ENCODE peak calls at places on chromosomes 5 and 9, in ten cellular contexts. F is fibroblast of pulmonary artery; B is MCF 10A; Y is colonic mucosa; D is B cell; Q is endothelial cell; O is mucosa of descending colon; U is CD4-positive, alpha-beta T cell; P is pancreas; L is neural crest cell. X is an unnamed sample.

GRCh38 chr9:100082786-100083185 is 16.0 kb downstream of the ERP44 start:
- DNase-seq in F (peak), B (peak), Y (no peak), D (no peak), Q (no peak), O (no peak), U (no peak), P (no peak), L (no peak), X (no peak)

GRCh38 chr5:171342362-171343111 is 33.5 kb downstream of the TLX3 start:
- DNase-seq in F (peak), B (peak), Y (peak), D (peak), Q (peak), O (peak), U (no peak), P (peak), L (peak), X (no peak)

GRCh38 chr5:166651234-166651633 is 1640.2 kb upstream of the WWC1 start:
- DNase-seq in F (no peak), B (no peak), Y (no peak), D (no peak), Q (no peak), O (no peak), U (no peak), P (no peak), L (no peak), X (no peak)

GRCh38 chr5:95942968-95943367 is 18.7 kb downstream of the ELL2 start:
- DNase-seq in F (no peak), B (no peak), Y (no peak), D (no peak), Q (no peak), O (no peak), U (no peak), P (no peak), L (no peak), X (no peak)

GRCh38 chr9:1219284-1219683 is 169.1 kb downstream of the DMRT2 start:
- DNase-seq in F (no peak), B (no peak), Y (no peak), D (no peak), Q (no peak), O (no peak), U (no peak), P (no peak), L (no peak), X (no peak)

GRCh38 chr5:7763621-7764072 is 87.3 kb downstream of the CFAP90 start:
- DNase-seq in F (no peak), B (no peak), Y (no peak), D (no peak), Q (no peak), O (no peak), U (no peak), P (peak), L (no peak), X (no peak)

GRCh38 chr5:147226512-147226911 is 8.3 kb upstream of the STK32A start:
- DNase-seq in F (no peak), B (no peak), Y (no peak), D (no peak), Q (no peak), O (no peak), U (no peak), P (no peak), L (no peak), X (no peak)

GRCh38 chr9:6449645-6450044 is 36.6 kb downstream of the UHRF2 start:
- DNase-seq in F (no peak), B (no peak), Y (no peak), D (no peak), Q (no peak), O (no peak), U (no peak), P (no peak), L (no peak), X (no peak)

GRCh38 chr5:31556461-31556860 is 24.4 kb downstream of the C5orf22 start:
- DNase-seq in F (no peak), B (no peak), Y (no peak), D (no peak), Q (no peak), O (no peak), U (no peak), P (no peak), L (no peak), X (no peak)

GRCh38 chr9:97632406-97632991 is 669 bp downstream of the TSTD2 start:
- DNase-seq in F (peak), B (no peak), Y (peak), D (no peak), Q (peak), O (peak), U (no peak), P (peak), L (peak), X (peak)

GRCh38 chr5:150183436-150183835 is 6.4 kb upstream of the SLC6A7 start:
- DNase-seq in F (no peak), B (no peak), Y (no peak), D (no peak), Q (no peak), O (no peak), U (no peak), P (no peak), L (no peak), X (peak)

GRCh38 chr9:96080364-96080763 is 204.9 kb downstream of the ERCC6L2 start:
- DNase-seq in F (peak), B (peak), Y (no peak), D (no peak), Q (no peak), O (no peak), U (no peak), P (no peak), L (no peak), X (no peak)

GRCh38 chr5:123097871-123098735 is 9.1 kb downstream of the PRDM6 start:
- DNase-seq in F (no peak), B (no peak), Y (no peak), D (no peak), Q (no peak), O (no peak), U (no peak), P (no peak), L (no peak), X (no peak)

GRCh38 chr5:17216176-17216973 is 1.1 kb upstream of the BASP1 start:
- DNase-seq in F (peak), B (peak), Y (peak), D (peak), Q (peak), O (peak), U (peak), P (peak), L (peak), X (peak)

GRCh38 chr9:106920701-106921283 is 57.8 kb downstream of the ZNF462 start:
- DNase-seq in F (peak), B (peak), Y (peak), D (no peak), Q (no peak), O (peak), U (no peak), P (no peak), L (peak), X (no peak)

GRCh38 chr5:173315495-173316352 is 12.5 kb downstream of the STC2 start:
- DNase-seq in F (peak), B (peak), Y (no peak), D (no peak), Q (no peak), O (peak), U (no peak), P (no peak), L (no peak), X (no peak)

GRCh38 chr5:18394154-18394804 is 760.0 kb downstream of the TAF11L14 start:
- DNase-seq in F (peak), B (peak), Y (peak), D (peak), Q (peak), O (peak), U (peak), P (peak), L (peak), X (peak)

GRCh38 chr9:125525846-125526619 is 181.0 kb downstream of the MAPKAP1 start:
- DNase-seq in F (peak), B (no peak), Y (no peak), D (no peak), Q (no peak), O (no peak), U (no peak), P (no peak), L (no peak), X (no peak)

GRCh38 chr5:55645304-55645703 is 66.8 kb downstream of the SLC38A9 start:
- DNase-seq in F (peak), B (peak), Y (no peak), D (no peak), Q (no peak), O (no peak), U (no peak), P (no peak), L (no peak), X (no peak)

GRCh38 chr9:133484671-133485437 is 6.0 kb upstream of the SLC2A6 start:
- DNase-seq in F (no peak), B (no peak), Y (no peak), D (no peak), Q (no peak), O (no peak), U (no peak), P (no peak), L (no peak), X (no peak)

DNA sequence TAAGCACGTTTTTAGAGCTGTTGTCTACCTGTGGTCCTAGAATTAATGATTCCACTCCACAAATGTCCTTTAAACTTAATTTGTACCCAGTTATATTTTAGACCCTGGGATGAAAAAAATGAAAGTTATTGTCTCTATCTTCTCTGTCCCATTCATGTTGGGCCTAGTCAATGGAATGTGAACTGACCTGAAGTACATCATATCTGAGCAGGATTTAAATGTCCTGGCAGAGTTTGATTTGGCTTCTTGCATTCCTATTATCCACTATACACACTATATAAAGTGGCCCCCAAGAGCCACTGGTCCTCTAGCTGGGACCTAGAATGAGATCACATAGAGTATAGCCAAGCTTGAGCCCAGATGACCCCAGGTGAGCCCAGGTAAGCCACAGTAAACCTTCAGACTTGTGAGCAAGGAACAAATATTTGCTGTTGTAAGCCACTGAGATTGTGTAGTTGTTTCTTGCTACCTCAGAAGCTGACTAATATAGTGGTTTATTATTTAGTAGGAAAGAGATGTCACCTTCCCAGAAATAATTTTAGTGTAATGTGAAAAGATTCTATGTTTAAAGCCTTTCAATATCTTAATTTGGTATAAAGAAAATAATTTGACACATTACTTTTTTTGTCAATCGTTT is 37.1 kb upstream of the C6 start:
- DNase-seq in F (no peak), B (no peak), Y (no peak), D (no peak), Q (no peak), O (no peak), U (no peak), P (no peak), L (no peak), X (no peak)
- TF ChIP-seq CTCF in F (no peak), B (no peak), Y (no peak), D (no peak), Q (no peak), O (no peak), U (no peak), P (no peak), L (no peak), X (no peak)

GRCh38 chr9:83197611-83198010 is 134.7 kb upstream of the RASEF start:
- DNase-seq in F (no peak), B (no peak), Y (no peak), D (no peak), Q (no peak), O (no peak), U (no peak), P (no peak), L (no peak), X (no peak)

GRCh38 chr9:83198336-83198735 is 135.4 kb upstream of the RASEF start:
- DNase-seq in F (no peak), B (no peak), Y (no peak), D (no peak), Q (no peak), O (no peak), U (no peak), P (no peak), L (no peak), X (no peak)

GRCh38 chr9:83196946-83197345 is 134.0 kb upstream of the RASEF start:
- DNase-seq in F (no peak), B (no peak), Y (no peak), D (no peak), Q (no peak), O (no peak), U (no peak), P (no peak), L (no peak), X (no peak)

GRCh38 chr9:83200531-83200930 is 137.6 kb upstream of the RASEF start:
- DNase-seq in F (no peak), B (no peak), Y (no peak), D (no peak), Q (no peak), O (no peak), U (no peak), P (no peak), L (no peak), X (no peak)

DNA sequence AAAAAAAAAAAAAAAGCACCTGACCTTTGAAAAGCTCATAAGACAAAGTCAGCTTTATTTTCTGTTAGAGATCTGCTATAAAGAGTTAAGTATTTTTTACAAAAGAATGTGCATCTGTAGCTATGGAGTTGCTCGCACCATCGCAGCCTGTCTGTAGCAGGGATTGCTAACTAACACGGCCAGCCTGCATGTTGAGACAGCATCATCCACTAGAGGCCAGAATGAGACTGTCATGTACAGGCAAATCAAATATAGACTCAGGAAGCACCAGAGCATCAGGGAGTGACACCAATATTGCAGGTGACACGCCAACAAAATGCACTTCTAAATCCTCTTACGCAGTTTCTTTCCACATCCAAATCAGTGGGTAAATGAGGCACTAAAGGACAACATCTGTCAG is 136.3 kb upstream of the RASEF start:
- DNase-seq in F (peak), B (peak), Y (peak), D (no peak), Q (peak), O (peak), U (no peak), P (peak), L (peak), X (no peak)
- TF ChIP-seq CTCF in F (peak), B (peak), Y (peak), D (no peak), Q (no peak), O (no peak), U (no peak), P (peak), L (peak), X (peak)

DNA sequence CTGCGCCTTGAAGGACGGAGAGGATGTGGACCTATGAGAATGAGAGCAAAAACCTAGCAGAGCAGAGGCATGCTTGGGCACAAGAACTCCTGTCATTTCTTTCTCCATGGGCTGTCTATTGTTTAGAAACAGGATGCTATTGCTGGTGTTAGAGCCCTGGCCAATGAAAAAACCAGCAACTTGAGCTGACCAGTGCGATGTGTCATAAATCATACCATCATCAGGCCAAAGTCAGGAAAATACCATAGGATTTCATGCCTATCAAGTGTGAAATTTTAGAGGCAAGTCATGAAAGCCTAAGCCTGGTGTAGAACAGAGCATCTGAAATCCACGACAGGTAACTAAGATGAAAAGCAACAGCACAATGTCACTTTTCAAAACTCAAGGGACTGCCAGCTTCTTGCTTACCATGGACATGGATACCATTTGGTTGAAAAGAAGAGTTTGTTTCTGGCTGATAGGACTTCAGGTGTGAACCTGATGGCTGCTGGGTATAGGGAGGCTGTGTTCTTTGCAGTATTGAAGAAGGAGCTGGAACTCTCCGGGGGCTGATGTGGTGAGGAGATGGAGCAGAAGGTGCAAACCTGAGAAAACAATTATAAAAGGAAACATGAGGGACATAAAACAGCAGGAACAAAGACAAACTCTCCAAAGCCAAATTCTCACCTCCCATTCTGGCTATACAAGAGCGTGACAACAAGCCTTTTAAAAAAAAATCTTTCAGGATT is 330.0 kb upstream of the RFX3 start:
- DNase-seq in F (no peak), B (no peak), Y (no peak), D (no peak), Q (no peak), O (no peak), U (no peak), P (no peak), L (no peak), X (no peak)
- TF ChIP-seq CTCF in F (no peak), B (no peak), Y (no peak), D (no peak), Q (no peak), O (no peak), U (no peak), P (no peak), L (no peak), X (no peak)

GRCh38 chr5:60844429-60844890 is 391 bp upstream of the ELOVL7 start:
- DNase-seq in F (peak), B (peak), Y (no peak), D (peak), Q (no peak), O (no peak), U (no peak), P (no peak), L (no peak), X (no peak)

GRCh38 chr5:60842859-60843692 is 993 bp downstream of the ELOVL7 start:
- DNase-seq in F (no peak), B (peak), Y (peak), D (peak), Q (peak), O (peak), U (no peak), P (peak), L (peak), X (no peak)

GRCh38 chr5:60841361-60841760 is 2.7 kb downstream of the ELOVL7 start:
- DNase-seq in F (no peak), B (no peak), Y (no peak), D (no peak), Q (no peak), O (no peak), U (no peak), P (no peak), L (no peak), X (no peak)

GRCh38 chr5:60846298-60846697 is 2.2 kb upstream of the ELOVL7 start:
- DNase-seq in F (no peak), B (no peak), Y (no peak), D (no peak), Q (no peak), O (no peak), U (no peak), P (no peak), L (no peak), X (no peak)

GRCh38 chr5:60843693-60844428 is at the start of gene ELOVL7:
- DNase-seq in F (peak), B (peak), Y (peak), D (peak), Q (peak), O (peak), U (no peak), P (peak), L (peak), X (peak)
- TF ChIP-seq CTCF in F (no peak), B (no peak), Y (no peak), D (no peak), Q (no peak), O (no peak), U (no peak), P (no peak), L (peak), X (peak)

GRCh38 chr5:75202935-75203334 is 33.7 kb downstream of the ANKRD31 start:
- DNase-seq in F (no peak), B (no peak), Y (no peak), D (no peak), Q (no peak), O (no peak), U (no peak), P (no peak), L (no peak), X (no peak)
- TF ChIP-seq CTCF in F (no peak), B (no peak), Y (no peak), D (no peak), Q (no peak), O (no peak), U (no peak), P (no peak), L (no peak), X (peak)

DNA sequence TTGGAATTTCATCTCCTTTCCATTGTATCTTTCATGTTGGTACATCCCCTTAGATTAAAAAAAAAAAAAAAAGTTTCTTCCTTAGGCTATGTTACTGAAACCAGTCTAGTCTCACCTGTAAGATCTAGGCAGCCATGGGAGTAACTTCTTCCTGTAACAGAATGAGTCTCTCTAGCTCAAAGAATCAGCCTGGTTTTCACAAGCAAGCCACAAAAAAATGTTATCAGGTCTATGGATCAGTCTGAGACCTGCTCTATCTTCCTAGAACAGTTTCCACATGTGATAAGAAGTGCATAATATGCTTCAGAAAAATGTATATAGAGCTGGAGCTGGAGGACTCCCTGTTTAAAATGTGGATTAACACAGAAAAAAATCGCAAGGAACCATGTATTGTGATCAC is 53.8 kb downstream of the ARRDC3 start:
- DNase-seq in F (no peak), B (no peak), Y (no peak), D (no peak), Q (no peak), O (no peak), U (no peak), P (no peak), L (no peak), X (no peak)
- TF ChIP-seq CTCF in F (no peak), B (no peak), Y (no peak), D (no peak), Q (no peak), O (no peak), U (no peak), P (no peak), L (no peak), X (no peak)

DNA sequence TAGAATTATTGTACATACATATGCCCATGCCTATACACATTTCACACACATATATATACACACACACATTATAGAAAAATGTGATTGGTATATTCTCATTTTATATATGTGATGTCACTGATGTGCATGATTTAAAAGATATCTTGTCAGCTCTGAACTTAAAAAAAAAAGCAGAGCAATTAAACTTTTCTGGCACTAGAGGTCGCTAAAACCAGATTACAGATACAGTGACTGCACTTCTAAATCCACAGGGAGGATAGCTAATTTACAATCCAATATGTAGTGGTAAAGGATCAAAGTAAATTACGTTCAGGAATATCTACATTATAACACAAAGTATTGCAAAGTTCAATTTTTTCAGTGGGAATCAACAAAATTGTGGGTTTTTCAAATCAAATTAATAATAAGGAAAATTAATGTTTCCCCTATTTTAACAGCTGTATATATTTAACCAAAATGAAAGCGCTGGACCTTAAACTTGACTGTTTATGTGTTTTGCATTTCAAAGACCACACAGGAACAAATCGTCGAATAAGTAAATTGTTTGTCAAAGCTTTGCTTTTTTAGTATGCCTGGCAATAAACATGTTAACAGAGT is 1201.2 kb upstream of the C9orf72 start:
- DNase-seq in F (peak), B (peak), Y (no peak), D (no peak), Q (no peak), O (no peak), U (no peak), P (no peak), L (no peak), X (no peak)
- TF ChIP-seq CTCF in F (peak), B (peak), Y (peak), D (no peak), Q (peak), O (no peak), U (no peak), P (peak), L (peak), X (no peak)

X was measured in Peyer's patch.